ENCODE peak calls at places on chromosome 14, in four cellular contexts. A, M, B and F are unnamed samples.

GRCh38 chr14:99326041-99326710 is 54.2 kb upstream of the BCL11B start:
- DNase-seq in A (no peak), M (no peak), B (no peak), F (no peak)

GRCh38 chr14:105028251-105028927 is 7.5 kb upstream of the CDCA4 start:
- DNase-seq in A (no peak), M (no peak), B (no peak), F (no peak)

GRCh38 chr14:99245541-99246511 is 26.2 kb downstream of the BCL11B start:
- DNase-seq in A (no peak), M (no peak), B (peak; percentile 93), F (no peak)

GRCh38 chr14:54502602-54503001 is 7.1 kb upstream of the CGRRF1 start:
- DNase-seq in A (no peak), M (no peak), B (no peak), F (no peak)

GRCh38 chr14:34324363-34324795 is 137.7 kb downstream of the SPTSSA start:
- DNase-seq in A (peak; percentile 27), M (peak; percentile 57), B (peak; percentile 69), F (peak; percentile 88)

GRCh38 chr14:55071870-55072640 is 20.6 kb downstream of the MAPK1IP1L start:
- DNase-seq in A (no peak), M (peak; percentile 36), B (no peak), F (peak; percentile 69)

GRCh38 chr14:91369628-91370445 is 47.8 kb downstream of the CCDC88C start:
- DNase-seq in A (no peak), M (no peak), B (no peak), F (no peak)

GRCh38 chr14:104399432-104400155 is 180.0 kb upstream of the C14orf180 start:
- DNase-seq in A (no peak), M (peak; percentile 17), B (no peak), F (peak; percentile 81)

GRCh38 chr14:35047961-35048513 is 2.0 kb downstream of the FAM177A1 start:
- DNase-seq in A (no peak), M (no peak), B (no peak), F (no peak)

GRCh38 chr14:25132734-25133422 is 82.9 kb upstream of the STXBP6 start:
- DNase-seq in A (no peak), M (peak; percentile 62), B (peak; percentile 92), F (peak; percentile 85)

GRCh38 chr14:25132094-25132493 is 82.1 kb upstream of the STXBP6 start:
- DNase-seq in A (no peak), M (no peak), B (no peak), F (no peak)

GRCh38 chr14:25136811-25137210 is 86.9 kb upstream of the STXBP6 start:
- DNase-seq in A (no peak), M (no peak), B (no peak), F (no peak)

DNA sequence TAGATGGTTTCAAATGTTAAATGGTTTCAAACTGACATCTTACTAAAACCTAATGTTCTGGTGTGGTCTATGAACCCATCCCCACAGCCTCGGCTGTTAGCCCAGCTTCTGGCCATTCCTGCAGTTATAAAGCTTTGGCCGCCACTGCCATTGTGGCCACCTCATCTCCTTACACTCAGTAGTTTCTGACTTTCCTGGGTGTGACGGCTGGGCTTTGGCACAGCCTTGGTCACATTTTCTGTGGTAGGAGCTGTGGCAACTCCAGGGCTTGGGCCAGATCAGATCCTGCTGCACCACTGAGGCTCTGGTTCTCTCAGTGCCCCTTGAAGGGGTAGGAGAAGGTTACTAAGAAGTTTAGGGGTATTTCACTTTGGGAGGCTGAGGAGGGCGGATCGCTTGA is 84.2 kb upstream of the STXBP6 start:
- DNase-seq in A (no peak), M (no peak), B (no peak), F (no peak)
- H3K9me2 ChIP-seq in A (no peaks in the 10 kb centered on the region), M (no peaks in the 10 kb centered on the region), B (no peaks in the 10 kb centered on the region), F (no peaks in the 10 kb centered on the region)

GRCh38 chr14:68977741-68978549 is 1.2 kb downstream of the ACTN1 start:
- DNase-seq in A (no peak), M (no peak), B (peak; percentile 80), F (no peak)
- H2AFZ ChIP-seq in A (no peak overlapping the region), M (no peak overlapping the region), B (no peak overlapping the region), F (no peak overlapping the region)

GRCh38 chr14:67263499-67264149 is 22.4 kb downstream of the PALS1 start:
- DNase-seq in A (no peak), M (no peak), B (no peak), F (no peak)
- H3K9me2 ChIP-seq in A (no peaks in the 10 kb centered on the region), M (no peaks in the 10 kb centered on the region), B (no peaks in the 10 kb centered on the region), F (no peaks in the 10 kb centered on the region)

DNA sequence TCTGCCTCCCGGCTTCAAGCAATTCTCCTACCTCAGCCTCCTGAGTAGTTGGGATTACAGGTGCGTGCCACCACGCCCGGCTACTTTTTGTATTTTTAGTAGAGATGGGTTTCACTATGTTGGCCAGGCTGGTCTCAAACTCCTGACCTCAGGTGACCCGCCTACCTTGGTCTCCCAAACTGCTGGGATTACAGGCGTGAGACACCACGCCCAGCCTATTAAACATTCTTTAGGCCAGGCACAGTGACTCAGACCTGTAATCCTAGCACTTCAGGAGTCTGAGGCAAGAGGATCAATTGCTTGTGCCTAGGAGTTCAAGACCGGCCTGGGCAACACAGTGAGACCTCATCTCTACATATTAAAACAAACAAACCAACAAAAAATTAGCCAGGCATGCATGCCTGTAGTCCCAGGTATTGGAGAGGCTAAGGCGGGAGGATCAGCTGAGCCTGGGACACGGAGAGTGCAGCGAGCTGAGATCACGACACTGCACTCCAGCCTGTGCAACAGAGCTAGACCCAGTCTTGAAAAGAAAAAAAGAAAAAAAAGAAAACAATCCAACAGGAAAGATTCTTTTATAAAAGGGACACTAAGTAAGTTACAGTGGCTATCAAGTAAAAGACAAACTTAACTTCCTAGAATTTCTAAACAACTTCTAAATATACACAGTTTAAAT is 70.2 kb downstream of the HECTD1 start:
- DNase-seq in A (peak; percentile 68), M (no peak), B (no peak), F (no peak)
- H2AFZ ChIP-seq in A (no peak overlapping the region), M (no peak overlapping the region), B (no peak overlapping the region), F (no peak overlapping the region)

DNA sequence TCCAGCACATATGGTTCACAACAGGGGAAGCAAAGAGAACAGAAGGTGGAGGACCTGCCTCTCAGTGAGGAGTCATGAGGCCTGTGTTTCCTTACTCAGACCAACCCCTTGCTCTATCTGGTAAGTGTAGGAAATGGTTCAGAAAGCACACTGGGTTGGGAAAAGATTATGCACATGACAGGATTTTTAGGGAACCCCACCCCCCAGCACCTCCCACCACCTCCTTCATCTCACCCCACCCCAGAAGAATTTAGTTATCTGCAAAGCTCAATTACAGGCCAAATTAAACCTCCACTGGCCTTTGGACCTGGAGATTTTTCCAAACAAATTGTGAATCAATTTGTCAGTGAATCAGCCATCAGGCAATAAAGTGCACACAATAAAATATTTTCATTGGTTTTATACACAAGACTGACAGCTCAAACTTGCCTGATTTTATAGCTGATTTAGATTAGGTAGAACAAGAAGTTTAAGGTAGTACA is 132.8 kb downstream of the DACT1 start:
- DNase-seq in A (no peak), M (no peak), B (no peak), F (no peak)
- H3K9me2 ChIP-seq in A (no peaks in the 10 kb centered on the region), M (no peaks in the 10 kb centered on the region), B (no peaks in the 10 kb centered on the region), F (no peaks in the 10 kb centered on the region)

GRCh38 chr14:92577321-92577742 is 63.8 kb downstream of the RIN3 start:
- DNase-seq in A (no peak), M (no peak), B (no peak), F (no peak)

GRCh38 chr14:92575773-92576303 is 62.3 kb downstream of the RIN3 start:
- DNase-seq in A (no peak), M (no peak), B (no peak), F (no peak)

GRCh38 chr14:92581206-92581605 is 67.6 kb downstream of the RIN3 start:
- DNase-seq in A (no peak), M (no peak), B (no peak), F (no peak)

GRCh38 chr14:92579244-92579643 is 65.7 kb downstream of the RIN3 start:
- DNase-seq in A (no peak), M (no peak), B (no peak), F (no peak)

GRCh38 chr14:92578511-92578910 is 64.9 kb downstream of the RIN3 start:
- DNase-seq in A (no peak), M (no peak), B (no peak), F (no peak)
- H2AFZ ChIP-seq in A (no peak overlapping the region), M (no peak overlapping the region), B (no peak overlapping the region), F (no peak overlapping the region)

GRCh38 chr14:62886461-62886860 is 158.8 kb downstream of the KCNH5 start:
- DNase-seq in A (no peak), M (no peak), B (no peak), F (no peak)

GRCh38 chr14:62882967-62883366 is 162.3 kb downstream of the KCNH5 start:
- DNase-seq in A (no peak), M (no peak), B (no peak), F (no peak)

GRCh38 chr14:62889354-62889753 is 155.9 kb downstream of the KCNH5 start:
- DNase-seq in A (no peak), M (no peak), B (peak; percentile 19), F (no peak)

DNA sequence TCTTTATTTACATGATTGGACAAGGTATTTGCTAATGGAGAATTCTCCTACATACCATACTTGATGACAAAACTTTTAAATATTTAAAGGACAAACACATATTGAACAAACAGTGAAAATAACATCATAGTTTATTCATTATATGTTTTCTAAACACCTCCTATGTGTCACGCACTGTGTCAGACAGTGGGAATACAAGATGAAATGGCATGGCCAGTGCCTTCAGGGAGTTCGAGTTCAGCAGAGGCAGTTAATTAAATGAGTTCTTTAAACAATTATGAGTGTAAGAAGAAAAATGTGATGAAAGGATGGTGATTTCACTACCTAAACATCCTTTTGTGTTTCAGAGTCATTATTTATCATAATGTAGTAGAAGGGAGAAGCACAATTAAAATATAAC is 159.8 kb downstream of the KCNH5 start:
- DNase-seq in A (no peak), M (no peak), B (no peak), F (no peak)
- H3K9me2 ChIP-seq in A (no peaks in the 10 kb centered on the region), M (no peaks in the 10 kb centered on the region), B (no peaks in the 10 kb centered on the region), F (no peaks in the 10 kb centered on the region)

GRCh38 chr14:49991491-49991890 is 98.6 kb downstream of the ARF6 start:
- DNase-seq in A (no peak), M (no peak), B (no peak), F (no peak)

GRCh38 chr14:49993565-49993964 is 100.7 kb downstream of the ARF6 start:
- DNase-seq in A (no peak), M (no peak), B (no peak), F (no peak)

GRCh38 chr14:49992448-49992847 is 99.6 kb downstream of the ARF6 start:
- DNase-seq in A (no peak), M (no peak), B (no peak), F (no peak)

GRCh38 chr14:49992036-49992435 is 99.2 kb downstream of the ARF6 start:
- DNase-seq in A (no peak), M (no peak), B (no peak), F (no peak)

GRCh38 chr14:49992901-49993335 is 100.0 kb downstream of the ARF6 start:
- DNase-seq in A (no peak), M (no peak), B (no peak), F (peak; percentile 56)
- H2AFZ ChIP-seq in A (no peak overlapping the region), M (no peak overlapping the region), B (peak overlapping the region; percentile 43), F (peak overlapping the region; percentile 29)

GRCh38 chr14:101633276-101633675 is 72.0 kb downstream of the DIO3 start:
- DNase-seq in A (no peak), M (no peak), B (no peak), F (no peak)
- H3K9me2 ChIP-seq in A (no peaks in the 10 kb centered on the region), M (no peaks in the 10 kb centered on the region), B (peaks cover 3% of the 10 kb centered on the region), F (no peaks in the 10 kb centered on the region)